ENCODE peak calls at places on chromosomes 1 and 21, in five cellular contexts. V is IMR-90, M is dorsolateral prefrontal cortex, J is AG20443, R is epithelial cell of esophagus. Q is an unnamed sample.
A peak's percentile ranks its signal among the peaks of the same experiment; 100 is the strongest.

GRCh38 chr1:109089242-109090015 is 1.1 kb upstream of the TMEM167B start:
- DNase-seq in R (peak; percentile 74), V (peak; percentile 71), J (peak; percentile 45), M (peak; percentile 85), Q (no peak)

GRCh38 chr1:192167941-192168685 is 9.9 kb downstream of the RGS18 start:
- DNase-seq in J (no peak), V (peak; percentile 49), M (peak; percentile 32), R (peak; percentile 62), Q (no peak)

GRCh38 chr21:37855568-37856391 is 60.5 kb downstream of the KCNJ6 start:
- DNase-seq in V (peak; percentile 89), R (no peak), M (no peak), J (peak; percentile 64), Q (no peak)

GRCh38 chr1:28893403-28894102 is 20.8 kb upstream of the EPB41 start:
- DNase-seq in V (peak; percentile 12), R (peak; percentile 27), J (peak; percentile 87), M (no peak), Q (no peak)

GRCh38 chr1:42834803-42835202 is 11.6 kb upstream of the ZNF691 start:
- DNase-seq in R (no peak), V (no peak), J (no peak), M (no peak), Q (no peak)

GRCh38 chr21:15293251-15293650 is 228.5 kb upstream of the NRIP1 start:
- DNase-seq in M (no peak), V (peak; percentile 82), R (peak; percentile 89), J (peak; percentile 59), Q (peak; percentile 8)

GRCh38 chr1:190880352-190880751 is 402.7 kb upstream of the BRINP3 start:
- DNase-seq in M (no peak), J (no peak), V (no peak), R (no peak), Q (no peak)

GRCh38 chr21:46376856-46377453 is 53.0 kb downstream of the PCNT start:
- DNase-seq in M (no peak), R (no peak), J (no peak), V (no peak), Q (no peak)

GRCh38 chr1:227466039-227466645 is 97.2 kb upstream of the ZNF678 start:
- DNase-seq in V (no peak), R (no peak), J (no peak), M (no peak), Q (no peak)

GRCh38 chr1:13687361-13687760 is 12.6 kb upstream of the PRDM2 start:
- DNase-seq in J (no peak), V (no peak), R (no peak), M (no peak), Q (no peak)

GRCh38 chr1:109475261-109475660 is 8.4 kb upstream of the ATXN7L2 start:
- DNase-seq in V (no peak), R (no peak), J (no peak), M (no peak), Q (no peak)

GRCh38 chr1:14924012-14924452 is 229.5 kb upstream of the TMEM51 start:
- DNase-seq in R (peak; percentile 68), J (peak; percentile 97), V (peak; percentile 71), M (peak; percentile 58), Q (peak; percentile 53)

GRCh38 chr1:225919906-225920305 is 4.1 kb downstream of the PYCR2 start:
- DNase-seq in V (peak; percentile 77), J (peak; percentile 88), R (peak; percentile 94), M (peak; percentile 90), Q (no peak)

GRCh38 chr1:7616076-7616833 is 154.8 kb upstream of the VAMP3 start:
- DNase-seq in M (no peak), V (peak; percentile 46), J (peak; percentile 84), R (peak; percentile 43), Q (no peak)

GRCh38 chr1:207993477-207994445 is 82.8 kb upstream of the CD34 start:
- DNase-seq in V (no peak), J (peak; percentile 37), M (no peak), R (peak; percentile 9), Q (no peak)

GRCh38 chr1:224650329-224650728 is 34.2 kb downstream of the CNIH3 start:
- DNase-seq in J (no peak), M (no peak), R (no peak), V (no peak), Q (no peak)

Q was measured in SW480.